ENCODE peak calls at places on chromosome 5, in ten cellular contexts. One of them, this sample, is unnamed.

GRCh38 chr5:36150676-36151433 is 832 bp downstream of the LMBRD2 start:
- DNase-seq in activated T-helper 1 cell treated with Interleukin-2 at 50 U/mL for 16 hours: no peak
- DNase-seq in fibroblast of lung: peak
- DNase-seq in stimulated activated CD4-positive, alpha-beta T cell treated with anti-CD3 and anti-CD28 coated beads, Interleukin-2, amount 100 ng/mL, for 48 hours: peak
- DNase-seq in sciatic nerve: peak
- DNase-seq in activated CD8-positive, alpha-beta memory T cell treated with anti-CD3 and anti-CD28 coated beads for 4 hours: no peak
- DNase-seq in GM13976: peak
- DNase-seq in D341Med: peak
- DNase-seq in GM04504: no peak
- DNase-seq in nephron progenitor cell: peak
- DNase-seq in this sample: no peak

GRCh38 chr5:94779684-94780083 is 161.2 kb downstream of the SLF1 start:
- DNase-seq in activated T-helper 1 cell treated with Interleukin-2 at 50 U/mL for 16 hours: no peak
- DNase-seq in fibroblast of lung: no peak
- DNase-seq in stimulated activated CD4-positive, alpha-beta T cell treated with anti-CD3 and anti-CD28 coated beads, Interleukin-2, amount 100 ng/mL, for 48 hours: no peak
- DNase-seq in sciatic nerve: no peak
- DNase-seq in activated CD8-positive, alpha-beta memory T cell treated with anti-CD3 and anti-CD28 coated beads for 4 hours: no peak
- DNase-seq in GM13976: no peak
- DNase-seq in D341Med: no peak
- DNase-seq in GM04504: no peak
- DNase-seq in nephron progenitor cell: no peak
- DNase-seq in this sample: no peak

GRCh38 chr5:30908356-30908755 is 285.1 kb upstream of the CDH6 start:
- DNase-seq in activated T-helper 1 cell treated with Interleukin-2 at 50 U/mL for 16 hours: no peak
- DNase-seq in fibroblast of lung: peak
- DNase-seq in stimulated activated CD4-positive, alpha-beta T cell treated with anti-CD3 and anti-CD28 coated beads, Interleukin-2, amount 100 ng/mL, for 48 hours: no peak
- DNase-seq in sciatic nerve: no peak
- DNase-seq in activated CD8-positive, alpha-beta memory T cell treated with anti-CD3 and anti-CD28 coated beads for 4 hours: no peak
- DNase-seq in GM13976: no peak
- DNase-seq in D341Med: no peak
- DNase-seq in GM04504: no peak
- DNase-seq in nephron progenitor cell: no peak
- DNase-seq in this sample: no peak

GRCh38 chr5:63911871-63912270 is 50.4 kb downstream of the HTR1A start:
- DNase-seq in activated T-helper 1 cell treated with Interleukin-2 at 50 U/mL for 16 hours: no peak
- DNase-seq in fibroblast of lung: no peak
- DNase-seq in stimulated activated CD4-positive, alpha-beta T cell treated with anti-CD3 and anti-CD28 coated beads, Interleukin-2, amount 100 ng/mL, for 48 hours: no peak
- DNase-seq in sciatic nerve: no peak
- DNase-seq in activated CD8-positive, alpha-beta memory T cell treated with anti-CD3 and anti-CD28 coated beads for 4 hours: no peak
- DNase-seq in GM13976: no peak
- DNase-seq in D341Med: no peak
- DNase-seq in GM04504: no peak
- DNase-seq in nephron progenitor cell: no peak
- DNase-seq in this sample: no peak

GRCh38 chr5:179805529-179806249 is 977 bp downstream of the MGAT4B start:
- DNase-seq in activated T-helper 1 cell treated with Interleukin-2 at 50 U/mL for 16 hours: no peak
- DNase-seq in fibroblast of lung: peak
- DNase-seq in stimulated activated CD4-positive, alpha-beta T cell treated with anti-CD3 and anti-CD28 coated beads, Interleukin-2, amount 100 ng/mL, for 48 hours: no peak
- DNase-seq in sciatic nerve: peak
- DNase-seq in activated CD8-positive, alpha-beta memory T cell treated with anti-CD3 and anti-CD28 coated beads for 4 hours: no peak
- DNase-seq in GM13976: peak
- DNase-seq in D341Med: peak
- DNase-seq in GM04504: no peak
- DNase-seq in nephron progenitor cell: peak
- DNase-seq in this sample: no peak

GRCh38 chr5:172410160-172410559 is 44.2 kb downstream of the SH3PXD2B start:
- DNase-seq in activated T-helper 1 cell treated with Interleukin-2 at 50 U/mL for 16 hours: no peak
- DNase-seq in fibroblast of lung: peak
- DNase-seq in stimulated activated CD4-positive, alpha-beta T cell treated with anti-CD3 and anti-CD28 coated beads, Interleukin-2, amount 100 ng/mL, for 48 hours: peak
- DNase-seq in sciatic nerve: no peak
- DNase-seq in activated CD8-positive, alpha-beta memory T cell treated with anti-CD3 and anti-CD28 coated beads for 4 hours: no peak
- DNase-seq in GM13976: no peak
- DNase-seq in D341Med: no peak
- DNase-seq in GM04504: no peak
- DNase-seq in nephron progenitor cell: no peak
- DNase-seq in this sample: no peak

GRCh38 chr5:136063778-136064465 is 35.1 kb downstream of the TGFBI start:
- DNase-seq in activated T-helper 1 cell treated with Interleukin-2 at 50 U/mL for 16 hours: no peak
- DNase-seq in fibroblast of lung: no peak
- DNase-seq in stimulated activated CD4-positive, alpha-beta T cell treated with anti-CD3 and anti-CD28 coated beads, Interleukin-2, amount 100 ng/mL, for 48 hours: no peak
- DNase-seq in sciatic nerve: no peak
- DNase-seq in activated CD8-positive, alpha-beta memory T cell treated with anti-CD3 and anti-CD28 coated beads for 4 hours: no peak
- DNase-seq in GM13976: no peak
- DNase-seq in D341Med: no peak
- DNase-seq in GM04504: no peak
- DNase-seq in nephron progenitor cell: no peak
- DNase-seq in this sample: no peak

GRCh38 chr5:179890751-179891682 is 16.7 kb downstream of the TBC1D9B start:
- DNase-seq in activated T-helper 1 cell treated with Interleukin-2 at 50 U/mL for 16 hours: no peak
- DNase-seq in fibroblast of lung: no peak
- DNase-seq in stimulated activated CD4-positive, alpha-beta T cell treated with anti-CD3 and anti-CD28 coated beads, Interleukin-2, amount 100 ng/mL, for 48 hours: no peak
- DNase-seq in sciatic nerve: no peak
- DNase-seq in activated CD8-positive, alpha-beta memory T cell treated with anti-CD3 and anti-CD28 coated beads for 4 hours: no peak
- DNase-seq in GM13976: no peak
- DNase-seq in D341Med: no peak
- DNase-seq in GM04504: no peak
- DNase-seq in nephron progenitor cell: no peak
- DNase-seq in this sample: no peak

GRCh38 chr5:80834710-80835109 is 125.5 kb upstream of the RASGRF2 start:
- DNase-seq in activated T-helper 1 cell treated with Interleukin-2 at 50 U/mL for 16 hours: no peak
- DNase-seq in fibroblast of lung: peak
- DNase-seq in stimulated activated CD4-positive, alpha-beta T cell treated with anti-CD3 and anti-CD28 coated beads, Interleukin-2, amount 100 ng/mL, for 48 hours: no peak
- DNase-seq in sciatic nerve: no peak
- DNase-seq in activated CD8-positive, alpha-beta memory T cell treated with anti-CD3 and anti-CD28 coated beads for 4 hours: no peak
- DNase-seq in GM13976: no peak
- DNase-seq in D341Med: no peak
- DNase-seq in GM04504: no peak
- DNase-seq in nephron progenitor cell: no peak
- DNase-seq in this sample: no peak

GRCh38 chr5:6713274-6714181 is at the start of gene TENT4A:
- DNase-seq in activated T-helper 1 cell treated with Interleukin-2 at 50 U/mL for 16 hours: no peak
- DNase-seq in fibroblast of lung: peak
- DNase-seq in stimulated activated CD4-positive, alpha-beta T cell treated with anti-CD3 and anti-CD28 coated beads, Interleukin-2, amount 100 ng/mL, for 48 hours: no peak
- DNase-seq in sciatic nerve: peak
- DNase-seq in activated CD8-positive, alpha-beta memory T cell treated with anti-CD3 and anti-CD28 coated beads for 4 hours: no peak
- DNase-seq in GM13976: peak
- DNase-seq in D341Med: peak
- DNase-seq in GM04504: no peak
- DNase-seq in nephron progenitor cell: peak
- DNase-seq in this sample: no peak

GRCh38 chr5:134070979-134071849 is 43.3 kb upstream of the TCF7 start:
- DNase-seq in activated T-helper 1 cell treated with Interleukin-2 at 50 U/mL for 16 hours: no peak
- DNase-seq in fibroblast of lung: peak
- DNase-seq in stimulated activated CD4-positive, alpha-beta T cell treated with anti-CD3 and anti-CD28 coated beads, Interleukin-2, amount 100 ng/mL, for 48 hours: peak
- DNase-seq in sciatic nerve: no peak
- DNase-seq in activated CD8-positive, alpha-beta memory T cell treated with anti-CD3 and anti-CD28 coated beads for 4 hours: no peak
- DNase-seq in GM13976: peak
- DNase-seq in D341Med: peak
- DNase-seq in GM04504: no peak
- DNase-seq in nephron progenitor cell: peak
- DNase-seq in this sample: no peak

GRCh38 chr5:92644271-92644886 is 936.6 kb downstream of the NR2F1-AS1 start:
- DNase-seq in activated T-helper 1 cell treated with Interleukin-2 at 50 U/mL for 16 hours: no peak
- DNase-seq in fibroblast of lung: no peak
- DNase-seq in stimulated activated CD4-positive, alpha-beta T cell treated with anti-CD3 and anti-CD28 coated beads, Interleukin-2, amount 100 ng/mL, for 48 hours: no peak
- DNase-seq in sciatic nerve: no peak
- DNase-seq in activated CD8-positive, alpha-beta memory T cell treated with anti-CD3 and anti-CD28 coated beads for 4 hours: no peak
- DNase-seq in GM13976: no peak
- DNase-seq in D341Med: no peak
- DNase-seq in GM04504: no peak
- DNase-seq in nephron progenitor cell: no peak
- DNase-seq in this sample: no peak

GRCh38 chr5:54571462-54571861 is 53.9 kb downstream of the SNX18 start:
- DNase-seq in activated T-helper 1 cell treated with Interleukin-2 at 50 U/mL for 16 hours: no peak
- DNase-seq in fibroblast of lung: no peak
- DNase-seq in stimulated activated CD4-positive, alpha-beta T cell treated with anti-CD3 and anti-CD28 coated beads, Interleukin-2, amount 100 ng/mL, for 48 hours: no peak
- DNase-seq in sciatic nerve: no peak
- DNase-seq in activated CD8-positive, alpha-beta memory T cell treated with anti-CD3 and anti-CD28 coated beads for 4 hours: no peak
- DNase-seq in GM13976: no peak
- DNase-seq in D341Med: no peak
- DNase-seq in GM04504: no peak
- DNase-seq in nephron progenitor cell: no peak
- DNase-seq in this sample: no peak

GRCh38 chr5:96629774-96630173 is 32.4 kb upstream of the CAST start:
- DNase-seq in activated T-helper 1 cell treated with Interleukin-2 at 50 U/mL for 16 hours: no peak
- DNase-seq in fibroblast of lung: peak
- DNase-seq in stimulated activated CD4-positive, alpha-beta T cell treated with anti-CD3 and anti-CD28 coated beads, Interleukin-2, amount 100 ng/mL, for 48 hours: no peak
- DNase-seq in sciatic nerve: no peak
- DNase-seq in activated CD8-positive, alpha-beta memory T cell treated with anti-CD3 and anti-CD28 coated beads for 4 hours: no peak
- DNase-seq in GM13976: no peak
- DNase-seq in D341Med: no peak
- DNase-seq in GM04504: peak
- DNase-seq in nephron progenitor cell: no peak
- DNase-seq in this sample: no peak

GRCh38 chr5:44958943-44959342 is 150.2 kb downstream of the MRPS30 start:
- DNase-seq in activated T-helper 1 cell treated with Interleukin-2 at 50 U/mL for 16 hours: no peak
- DNase-seq in fibroblast of lung: no peak
- DNase-seq in stimulated activated CD4-positive, alpha-beta T cell treated with anti-CD3 and anti-CD28 coated beads, Interleukin-2, amount 100 ng/mL, for 48 hours: no peak
- DNase-seq in sciatic nerve: no peak
- DNase-seq in activated CD8-positive, alpha-beta memory T cell treated with anti-CD3 and anti-CD28 coated beads for 4 hours: no peak
- DNase-seq in GM13976: no peak
- DNase-seq in D341Med: no peak
- DNase-seq in GM04504: no peak
- DNase-seq in nephron progenitor cell: no peak
- DNase-seq in this sample: no peak

GRCh38 chr5:146049704-146050026 is 55.7 kb downstream of the PLAC8L1 start:
- DNase-seq in activated T-helper 1 cell treated with Interleukin-2 at 50 U/mL for 16 hours: no peak
- DNase-seq in fibroblast of lung: no peak
- DNase-seq in stimulated activated CD4-positive, alpha-beta T cell treated with anti-CD3 and anti-CD28 coated beads, Interleukin-2, amount 100 ng/mL, for 48 hours: no peak
- DNase-seq in sciatic nerve: no peak
- DNase-seq in activated CD8-positive, alpha-beta memory T cell treated with anti-CD3 and anti-CD28 coated beads for 4 hours: no peak
- DNase-seq in GM13976: no peak
- DNase-seq in D341Med: no peak
- DNase-seq in GM04504: no peak
- DNase-seq in nephron progenitor cell: no peak
- DNase-seq in this sample: no peak

GRCh38 chr5:92613546-92613945 is 967.5 kb downstream of the NR2F1-AS1 start:
- DNase-seq in activated T-helper 1 cell treated with Interleukin-2 at 50 U/mL for 16 hours: no peak
- DNase-seq in fibroblast of lung: peak
- DNase-seq in stimulated activated CD4-positive, alpha-beta T cell treated with anti-CD3 and anti-CD28 coated beads, Interleukin-2, amount 100 ng/mL, for 48 hours: no peak
- DNase-seq in sciatic nerve: no peak
- DNase-seq in activated CD8-positive, alpha-beta memory T cell treated with anti-CD3 and anti-CD28 coated beads for 4 hours: no peak
- DNase-seq in GM13976: no peak
- DNase-seq in D341Med: no peak
- DNase-seq in GM04504: no peak
- DNase-seq in nephron progenitor cell: no peak
- DNase-seq in this sample: no peak

GRCh38 chr5:41246376-41246775 is 33.0 kb upstream of the C6 start:
- DNase-seq in activated T-helper 1 cell treated with Interleukin-2 at 50 U/mL for 16 hours: no peak
- DNase-seq in fibroblast of lung: peak
- DNase-seq in stimulated activated CD4-positive, alpha-beta T cell treated with anti-CD3 and anti-CD28 coated beads, Interleukin-2, amount 100 ng/mL, for 48 hours: no peak
- DNase-seq in sciatic nerve: no peak
- DNase-seq in activated CD8-positive, alpha-beta memory T cell treated with anti-CD3 and anti-CD28 coated beads for 4 hours: no peak
- DNase-seq in GM13976: no peak
- DNase-seq in D341Med: no peak
- DNase-seq in GM04504: no peak
- DNase-seq in nephron progenitor cell: no peak
- DNase-seq in this sample: no peak

GRCh38 chr5:84255318-84255717 is 129.4 kb downstream of the EDIL3 start:
- DNase-seq in activated T-helper 1 cell treated with Interleukin-2 at 50 U/mL for 16 hours: no peak
- DNase-seq in fibroblast of lung: peak
- DNase-seq in stimulated activated CD4-positive, alpha-beta T cell treated with anti-CD3 and anti-CD28 coated beads, Interleukin-2, amount 100 ng/mL, for 48 hours: no peak
- DNase-seq in sciatic nerve: no peak
- DNase-seq in activated CD8-positive, alpha-beta memory T cell treated with anti-CD3 and anti-CD28 coated beads for 4 hours: no peak
- DNase-seq in GM13976: no peak
- DNase-seq in D341Med: peak
- DNase-seq in GM04504: no peak
- DNase-seq in nephron progenitor cell: no peak
- DNase-seq in this sample: no peak

GRCh38 chr5:14676320-14676719 is 11.8 kb downstream of the OTULIN start:
- DNase-seq in activated T-helper 1 cell treated with Interleukin-2 at 50 U/mL for 16 hours: no peak
- DNase-seq in fibroblast of lung: peak
- DNase-seq in stimulated activated CD4-positive, alpha-beta T cell treated with anti-CD3 and anti-CD28 coated beads, Interleukin-2, amount 100 ng/mL, for 48 hours: no peak
- DNase-seq in sciatic nerve: no peak
- DNase-seq in activated CD8-positive, alpha-beta memory T cell treated with anti-CD3 and anti-CD28 coated beads for 4 hours: no peak
- DNase-seq in GM13976: no peak
- DNase-seq in D341Med: no peak
- DNase-seq in GM04504: no peak
- DNase-seq in nephron progenitor cell: no peak
- DNase-seq in this sample: no peak

GRCh38 chr5:171651102-171651501 is 134.5 kb upstream of the SMIM23 start:
- DNase-seq in activated T-helper 1 cell treated with Interleukin-2 at 50 U/mL for 16 hours: no peak
- DNase-seq in fibroblast of lung: no peak
- DNase-seq in stimulated activated CD4-positive, alpha-beta T cell treated with anti-CD3 and anti-CD28 coated beads, Interleukin-2, amount 100 ng/mL, for 48 hours: no peak
- DNase-seq in sciatic nerve: no peak
- DNase-seq in activated CD8-positive, alpha-beta memory T cell treated with anti-CD3 and anti-CD28 coated beads for 4 hours: no peak
- DNase-seq in GM13976: no peak
- DNase-seq in D341Med: no peak
- DNase-seq in GM04504: no peak
- DNase-seq in nephron progenitor cell: no peak
- DNase-seq in this sample: no peak

GRCh38 chr5:62127098-62127736 is 178.8 kb upstream of the KIF2A start:
- DNase-seq in activated T-helper 1 cell treated with Interleukin-2 at 50 U/mL for 16 hours: no peak
- DNase-seq in fibroblast of lung: no peak
- DNase-seq in stimulated activated CD4-positive, alpha-beta T cell treated with anti-CD3 and anti-CD28 coated beads, Interleukin-2, amount 100 ng/mL, for 48 hours: no peak
- DNase-seq in sciatic nerve: no peak
- DNase-seq in activated CD8-positive, alpha-beta memory T cell treated with anti-CD3 and anti-CD28 coated beads for 4 hours: no peak
- DNase-seq in GM13976: no peak
- DNase-seq in D341Med: no peak
- DNase-seq in GM04504: no peak
- DNase-seq in nephron progenitor cell: no peak
- DNase-seq in this sample: no peak

GRCh38 chr5:11981986-11982385 is 77.7 kb upstream of the CTNND2 start:
- DNase-seq in activated T-helper 1 cell treated with Interleukin-2 at 50 U/mL for 16 hours: no peak
- DNase-seq in fibroblast of lung: no peak
- DNase-seq in stimulated activated CD4-positive, alpha-beta T cell treated with anti-CD3 and anti-CD28 coated beads, Interleukin-2, amount 100 ng/mL, for 48 hours: no peak
- DNase-seq in sciatic nerve: no peak
- DNase-seq in activated CD8-positive, alpha-beta memory T cell treated with anti-CD3 and anti-CD28 coated beads for 4 hours: no peak
- DNase-seq in GM13976: no peak
- DNase-seq in D341Med: no peak
- DNase-seq in GM04504: no peak
- DNase-seq in nephron progenitor cell: no peak
- DNase-seq in this sample: no peak

GRCh38 chr5:172407241-172407691 is 47.1 kb downstream of the SH3PXD2B start:
- DNase-seq in activated T-helper 1 cell treated with Interleukin-2 at 50 U/mL for 16 hours: no peak
- DNase-seq in fibroblast of lung: peak
- DNase-seq in stimulated activated CD4-positive, alpha-beta T cell treated with anti-CD3 and anti-CD28 coated beads, Interleukin-2, amount 100 ng/mL, for 48 hours: no peak
- DNase-seq in sciatic nerve: no peak
- DNase-seq in activated CD8-positive, alpha-beta memory T cell treated with anti-CD3 and anti-CD28 coated beads for 4 hours: no peak
- DNase-seq in GM13976: no peak
- DNase-seq in D341Med: no peak
- DNase-seq in GM04504: no peak
- DNase-seq in nephron progenitor cell: no peak
- DNase-seq in this sample: no peak

GRCh38 chr5:33488558-33489355 is 48.0 kb downstream of the TARS1 start:
- DNase-seq in activated T-helper 1 cell treated with Interleukin-2 at 50 U/mL for 16 hours: no peak
- DNase-seq in fibroblast of lung: no peak
- DNase-seq in stimulated activated CD4-positive, alpha-beta T cell treated with anti-CD3 and anti-CD28 coated beads, Interleukin-2, amount 100 ng/mL, for 48 hours: no peak
- DNase-seq in sciatic nerve: no peak
- DNase-seq in activated CD8-positive, alpha-beta memory T cell treated with anti-CD3 and anti-CD28 coated beads for 4 hours: no peak
- DNase-seq in GM13976: no peak
- DNase-seq in D341Med: no peak
- DNase-seq in GM04504: no peak
- DNase-seq in nephron progenitor cell: no peak
- DNase-seq in this sample: no peak

GRCh38 chr5:33371660-33372059 is 69.1 kb upstream of the TARS1 start:
- DNase-seq in activated T-helper 1 cell treated with Interleukin-2 at 50 U/mL for 16 hours: no peak
- DNase-seq in fibroblast of lung: peak
- DNase-seq in stimulated activated CD4-positive, alpha-beta T cell treated with anti-CD3 and anti-CD28 coated beads, Interleukin-2, amount 100 ng/mL, for 48 hours: no peak
- DNase-seq in sciatic nerve: no peak
- DNase-seq in activated CD8-positive, alpha-beta memory T cell treated with anti-CD3 and anti-CD28 coated beads for 4 hours: no peak
- DNase-seq in GM13976: no peak
- DNase-seq in D341Med: no peak
- DNase-seq in GM04504: peak
- DNase-seq in nephron progenitor cell: no peak
- DNase-seq in this sample: no peak

GRCh38 chr5:59922220-59922619 is 28.7 kb upstream of the PDE4D start:
- DNase-seq in activated T-helper 1 cell treated with Interleukin-2 at 50 U/mL for 16 hours: no peak
- DNase-seq in fibroblast of lung: no peak
- DNase-seq in stimulated activated CD4-positive, alpha-beta T cell treated with anti-CD3 and anti-CD28 coated beads, Interleukin-2, amount 100 ng/mL, for 48 hours: no peak
- DNase-seq in sciatic nerve: no peak
- DNase-seq in activated CD8-positive, alpha-beta memory T cell treated with anti-CD3 and anti-CD28 coated beads for 4 hours: no peak
- DNase-seq in GM13976: no peak
- DNase-seq in D341Med: no peak
- DNase-seq in GM04504: no peak
- DNase-seq in nephron progenitor cell: no peak
- DNase-seq in this sample: no peak

GRCh38 chr5:124274949-124275348 is 471.5 kb downstream of the ZNF608 start:
- DNase-seq in activated T-helper 1 cell treated with Interleukin-2 at 50 U/mL for 16 hours: no peak
- DNase-seq in fibroblast of lung: peak
- DNase-seq in stimulated activated CD4-positive, alpha-beta T cell treated with anti-CD3 and anti-CD28 coated beads, Interleukin-2, amount 100 ng/mL, for 48 hours: no peak
- DNase-seq in sciatic nerve: no peak
- DNase-seq in activated CD8-positive, alpha-beta memory T cell treated with anti-CD3 and anti-CD28 coated beads for 4 hours: no peak
- DNase-seq in GM13976: no peak
- DNase-seq in D341Med: no peak
- DNase-seq in GM04504: no peak
- DNase-seq in nephron progenitor cell: no peak
- DNase-seq in this sample: no peak